ENCODE peak calls at places on chromosomes 7 and 10, in seven cellular contexts. M, W, S, J, Z, U and A are unnamed samples.
A peak's percentile ranks its signal among the peaks of the same experiment; 100 is the strongest.

GRCh38 chr7:141181812-141182211 is 107.9 kb downstream of the TMEM178B start:
- DNase-seq in M (no peak), W (no peak), S (no peak), J (no peak), Z (no peak), U (no peak), A (no peak)

GRCh38 chr7:94392391-94392782 is 2.3 kb upstream of the COL1A2 start:
- DNase-seq in M (no peak), W (no peak), S (no peak), J (no peak), Z (peak; percentile 61), U (no peak), A (no peak)

GRCh38 chr10:58266003-58266825 is 1.5 kb downstream of the IPMK start:
- DNase-seq in M (no peak), W (no peak), S (no peak), J (no peak), Z (peak; percentile 81), U (peak; percentile 53), A (no peak)

GRCh38 chr10:73931767-73932624 is 21.1 kb downstream of the PLAU start:
- DNase-seq in M (peak; percentile 31), W (no peak), S (no peak), J (peak; percentile 86), Z (peak; percentile 83), U (peak; percentile 39), A (peak; percentile 57)

GRCh38 chr7:149202831-149203231 is 7.5 kb downstream of the ZNF282 start:
- DNase-seq in M (no peak), W (no peak), S (no peak), J (no peak), Z (no peak), U (no peak), A (no peak)

GRCh38 chr10:12559578-12560178 is 210.3 kb downstream of the CAMK1D start:
- DNase-seq in M (peak; percentile 40), W (no peak), S (no peak), J (no peak), Z (no peak), U (no peak), A (no peak)

GRCh38 chr7:1503390-1503789 is 799 bp downstream of the INTS1 start:
- DNase-seq in M (no peak), W (no peak), S (no peak), J (no peak), Z (no peak), U (no peak), A (no peak)

GRCh38 chr7:81064446-81064845 is 145.6 kb upstream of the SEMA3C start:
- DNase-seq in M (no peak), W (peak; percentile 38), S (no peak), J (no peak), Z (peak; percentile 7), U (no peak), A (no peak)

GRCh38 chr7:24727165-24728120 is 29.8 kb downstream of the GSDME start:
- DNase-seq in M (no peak), W (no peak), S (no peak), J (no peak), Z (no peak), U (no peak), A (no peak)